ENCODE peak calls at places on chromosomes 5 and 9, in five cellular contexts. One of them, this sample, is unnamed. For H3K9me3, the result is how much of the 10 kb centered on the place peaks cover.

GRCh38 chr9:34375901-34376595 is 650 bp downstream of the MYORG start:
- DNase-seq in cardiac muscle cell: peak
- DNase-seq in upper lobe of left lung: no peak
- DNase-seq in IMR-90: no peak
- DNase-seq in aorta: peak
- DNase-seq in this sample: peak

GRCh38 chr9:34463098-34463900 is 4.7 kb downstream of the DNAI1 start:
- DNase-seq in IMR-90: peak
- DNase-seq in aorta: peak
- DNase-seq in upper lobe of left lung: no peak
- DNase-seq in cardiac muscle cell: no peak
- DNase-seq in this sample: no peak

GRCh38 chr9:27261517-27262211 is 35.3 kb downstream of the EQTN start:
- DNase-seq in upper lobe of left lung: no peak
- DNase-seq in aorta: no peak
- DNase-seq in cardiac muscle cell: no peak
- DNase-seq in IMR-90: peak
- DNase-seq in this sample: no peak

GRCh38 chr9:14345586-14346237 is 31.8 kb upstream of the NFIB start:
- DNase-seq in IMR-90: no peak
- DNase-seq in cardiac muscle cell: no peak
- DNase-seq in aorta: peak
- DNase-seq in upper lobe of left lung: peak
- DNase-seq in this sample: no peak

GRCh38 chr9:88106492-88106891 is 31.8 kb downstream of the SPATA31C2 start:
- DNase-seq in cardiac muscle cell: no peak
- DNase-seq in aorta: no peak
- DNase-seq in upper lobe of left lung: no peak
- DNase-seq in IMR-90: peak
- DNase-seq in this sample: no peak

GRCh38 chr5:122312670-122312988 is 592 bp downstream of the SNCAIP start:
- DNase-seq in aorta: peak
- DNase-seq in cardiac muscle cell: peak
- DNase-seq in IMR-90: peak
- DNase-seq in upper lobe of left lung: peak
- DNase-seq in this sample: no peak

GRCh38 chr5:13325765-13326164 is 618.7 kb downstream of the DNAH5 start:
- DNase-seq in upper lobe of left lung: no peak
- DNase-seq in cardiac muscle cell: no peak
- DNase-seq in IMR-90: no peak
- DNase-seq in aorta: no peak
- DNase-seq in this sample: no peak

GRCh38 chr5:68377733-68378132 is 162.2 kb downstream of the PIK3R1 start:
- DNase-seq in upper lobe of left lung: no peak
- DNase-seq in cardiac muscle cell: no peak
- DNase-seq in IMR-90: no peak
- DNase-seq in aorta: no peak
- DNase-seq in this sample: no peak

GRCh38 chr9:109012876-109013677 is at the start of gene CTNNAL1:
- DNase-seq in aorta: peak
- DNase-seq in upper lobe of left lung: peak
- DNase-seq in cardiac muscle cell: peak
- DNase-seq in IMR-90: peak
- DNase-seq in this sample: peak

GRCh38 chr5:42617411-42617810 is 139.2 kb upstream of the CCDC152 start:
- DNase-seq in upper lobe of left lung: no peak
- DNase-seq in cardiac muscle cell: no peak
- DNase-seq in IMR-90: no peak
- DNase-seq in aorta: no peak
- DNase-seq in this sample: no peak

GRCh38 chr9:129166962-129167557 is 11.0 kb downstream of the IER5L start:
- DNase-seq in IMR-90: peak
- DNase-seq in cardiac muscle cell: no peak
- DNase-seq in aorta: peak
- DNase-seq in upper lobe of left lung: no peak
- DNase-seq in this sample: peak

GRCh38 chr9:137064027-137064879 is 6.1 kb downstream of the SAPCD2 start:
- DNase-seq in cardiac muscle cell: peak
- DNase-seq in aorta: peak
- DNase-seq in IMR-90: no peak
- DNase-seq in upper lobe of left lung: peak
- DNase-seq in this sample: peak

GRCh38 chr5:34523382-34523716 is 132.8 kb upstream of the RAI14 start:
- DNase-seq in aorta: no peak
- DNase-seq in cardiac muscle cell: no peak
- DNase-seq in IMR-90: no peak
- DNase-seq in upper lobe of left lung: no peak
- DNase-seq in this sample: no peak

GRCh38 chr9:114200721-114201300 is 45.5 kb downstream of the COL27A1 start:
- DNase-seq in IMR-90: peak
- DNase-seq in cardiac muscle cell: no peak
- DNase-seq in upper lobe of left lung: no peak
- DNase-seq in aorta: no peak
- DNase-seq in this sample: no peak

GRCh38 chr9:76704601-76705204 is 59.5 kb upstream of the PCA3 start:
- DNase-seq in upper lobe of left lung: no peak
- DNase-seq in aorta: no peak
- DNase-seq in IMR-90: peak
- DNase-seq in cardiac muscle cell: peak
- DNase-seq in this sample: peak

GRCh38 chr9:96618209-96619108 is 1.2 kb downstream of the CDC14B start:
- DNase-seq in IMR-90: peak
- DNase-seq in cardiac muscle cell: peak
- DNase-seq in aorta: peak
- DNase-seq in upper lobe of left lung: peak
- DNase-seq in this sample: no peak

GRCh38 chr9:114930063-114930812 is at the start of gene TNFSF8:
- DNase-seq in aorta: no peak
- DNase-seq in IMR-90: no peak
- DNase-seq in upper lobe of left lung: peak
- DNase-seq in cardiac muscle cell: no peak
- DNase-seq in this sample: peak

GRCh38 chr9:124013263-124014211 is 2.0 kb downstream of the LHX2 start:
- DNase-seq in IMR-90: no peak
- DNase-seq in aorta: peak
- DNase-seq in upper lobe of left lung: peak
- DNase-seq in cardiac muscle cell: no peak
- DNase-seq in this sample: no peak

GRCh38 chr5:1002836-1003235 is 5.8 kb upstream of the NKD2 start:
- DNase-seq in IMR-90: no peak
- DNase-seq in cardiac muscle cell: no peak
- DNase-seq in upper lobe of left lung: no peak
- DNase-seq in aorta: peak
- DNase-seq in this sample: no peak

GRCh38 chr5:65113766-65114165 is 345.0 kb downstream of the CWC27 start:
- DNase-seq in upper lobe of left lung: no peak
- DNase-seq in cardiac muscle cell: no peak
- DNase-seq in IMR-90: peak
- DNase-seq in aorta: no peak
- DNase-seq in this sample: no peak

GRCh38 chr9:90086076-90086475 is 481.3 kb downstream of the GADD45G start:
- DNase-seq in IMR-90: no peak
- DNase-seq in aorta: no peak
- DNase-seq in upper lobe of left lung: no peak
- DNase-seq in cardiac muscle cell: no peak
- DNase-seq in this sample: no peak

GRCh38 chr5:91101777-91102379 is 281.2 kb downstream of the ARRDC3 start:
- DNase-seq in IMR-90: peak
- DNase-seq in upper lobe of left lung: no peak
- DNase-seq in aorta: peak
- DNase-seq in cardiac muscle cell: peak
- DNase-seq in this sample: peak

GRCh38 chr9:33881635-33882034 is 64.7 kb downstream of the UBE2R2 start:
- DNase-seq in IMR-90: peak
- DNase-seq in cardiac muscle cell: no peak
- DNase-seq in aorta: no peak
- DNase-seq in upper lobe of left lung: no peak
- DNase-seq in this sample: no peak

GRCh38 chr5:149188383-149188782 is 47.1 kb downstream of the ABLIM3 start:
- DNase-seq in IMR-90: no peak
- DNase-seq in aorta: no peak
- DNase-seq in upper lobe of left lung: no peak
- DNase-seq in cardiac muscle cell: no peak
- DNase-seq in this sample: no peak

GRCh38 chr9:136252846-136253245 is 7.2 kb upstream of the QSOX2 start:
- DNase-seq in IMR-90: no peak
- DNase-seq in upper lobe of left lung: peak
- DNase-seq in cardiac muscle cell: no peak
- DNase-seq in aorta: no peak
- DNase-seq in this sample: no peak

GRCh38 chr9:128819716-128820664 is 1.7 kb downstream of the ENDOG start:
- DNase-seq in aorta: no peak
- DNase-seq in upper lobe of left lung: no peak
- DNase-seq in cardiac muscle cell: peak
- DNase-seq in IMR-90: no peak
- DNase-seq in this sample: no peak

GRCh38 chr5:127561254-127561653 is 43.8 kb downstream of the PRRC1 start:
- DNase-seq in cardiac muscle cell: no peak
- DNase-seq in aorta: no peak
- DNase-seq in IMR-90: peak
- DNase-seq in upper lobe of left lung: no peak
- DNase-seq in this sample: no peak

GRCh38 chr9:3875371-3876132 is 349.8 kb upstream of the RFX3 start:
- DNase-seq in IMR-90: peak
- DNase-seq in cardiac muscle cell: no peak
- DNase-seq in aorta: no peak
- DNase-seq in upper lobe of left lung: no peak
- DNase-seq in this sample: no peak

GRCh38 chr9:37784640-37785483 is at the start of gene EXOSC3:
- DNase-seq in cardiac muscle cell: peak
- DNase-seq in IMR-90: peak
- DNase-seq in aorta: peak
- DNase-seq in upper lobe of left lung: peak
- DNase-seq in this sample: peak
- H3K4me3 ChIP-seq in cardiac muscle cell: peak
- H3K4me3 ChIP-seq in IMR-90: peak
- H3K4me3 ChIP-seq in aorta: peak
- H3K4me3 ChIP-seq in upper lobe of left lung: peak
- H3K4me3 ChIP-seq in this sample: peak

GRCh38 chr5:179405054-179405416 is 59.8 kb upstream of the ADAMTS2 start:
- DNase-seq in aorta: no peak
- DNase-seq in IMR-90: no peak
- DNase-seq in upper lobe of left lung: no peak
- DNase-seq in cardiac muscle cell: no peak
- DNase-seq in this sample: no peak

GRCh38 chr5:179404321-179405053 is 59.2 kb upstream of the ADAMTS2 start:
- DNase-seq in cardiac muscle cell: peak
- DNase-seq in IMR-90: peak
- DNase-seq in upper lobe of left lung: no peak
- DNase-seq in aorta: no peak
- DNase-seq in this sample: no peak

GRCh38 chr5:179405426-179406030 is 60.3 kb upstream of the ADAMTS2 start:
- DNase-seq in IMR-90: no peak
- DNase-seq in aorta: no peak
- DNase-seq in upper lobe of left lung: no peak
- DNase-seq in cardiac muscle cell: no peak
- DNase-seq in this sample: no peak

GRCh38 chr5:179403426-179404147 is 58.3 kb upstream of the ADAMTS2 start:
- DNase-seq in upper lobe of left lung: no peak
- DNase-seq in cardiac muscle cell: no peak
- DNase-seq in IMR-90: no peak
- DNase-seq in aorta: no peak
- DNase-seq in this sample: no peak

DNA sequence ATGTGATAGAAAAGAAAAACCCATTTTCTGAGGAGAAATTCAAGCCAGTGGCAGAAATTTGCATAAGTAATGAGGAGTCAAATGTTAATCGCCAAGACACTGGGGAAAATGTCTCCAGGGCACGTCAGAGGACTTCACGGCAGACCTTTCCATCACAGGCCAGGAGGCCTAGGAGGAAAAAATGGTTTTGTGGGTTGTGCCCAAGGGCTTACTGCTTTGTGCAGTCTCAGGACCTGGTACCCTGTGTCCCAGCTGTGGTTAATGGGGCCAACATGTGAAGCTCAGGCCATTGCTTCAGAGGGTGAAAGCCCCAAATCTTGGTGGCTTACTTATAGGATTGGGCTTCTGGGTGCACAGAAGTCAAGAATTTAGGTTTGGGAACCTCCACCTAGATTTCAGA is 54.8 kb upstream of the ADAMTS2 start:
- DNase-seq in upper lobe of left lung: no peak
- DNase-seq in IMR-90: no peak
- DNase-seq in aorta: no peak
- DNase-seq in cardiac muscle cell: no peak
- DNase-seq in this sample: no peak
- H3K9me3 ChIP-seq in upper lobe of left lung: under half
- H3K9me3 ChIP-seq in IMR-90: under half
- H3K9me3 ChIP-seq in aorta: under half
- H3K9me3 ChIP-seq in cardiac muscle cell: under half
- H3K9me3 ChIP-seq in this sample: under half

GRCh38 chr5:180170810-180171567 is 38.0 kb downstream of the RASGEF1C start:
- DNase-seq in IMR-90: no peak
- DNase-seq in cardiac muscle cell: no peak
- DNase-seq in upper lobe of left lung: peak
- DNase-seq in aorta: no peak
- DNase-seq in this sample: no peak

GRCh38 chr5:180168758-180169157 is 40.3 kb downstream of the RASGEF1C start:
- DNase-seq in aorta: no peak
- DNase-seq in cardiac muscle cell: no peak
- DNase-seq in upper lobe of left lung: no peak
- DNase-seq in IMR-90: no peak
- DNase-seq in this sample: no peak

GRCh38 chr5:180169246-180170110 is 39.5 kb downstream of the RASGEF1C start:
- DNase-seq in cardiac muscle cell: no peak
- DNase-seq in IMR-90: no peak
- DNase-seq in aorta: no peak
- DNase-seq in upper lobe of left lung: no peak
- DNase-seq in this sample: no peak

GRCh38 chr5:180171568-180172094 is 37.4 kb downstream of the RASGEF1C start:
- DNase-seq in upper lobe of left lung: peak
- DNase-seq in IMR-90: no peak
- DNase-seq in cardiac muscle cell: peak
- DNase-seq in aorta: no peak
- DNase-seq in this sample: no peak

GRCh38 chr5:180170111-180170809 is 38.8 kb downstream of the RASGEF1C start:
- DNase-seq in aorta: no peak
- DNase-seq in upper lobe of left lung: peak
- DNase-seq in IMR-90: no peak
- DNase-seq in cardiac muscle cell: no peak
- DNase-seq in this sample: no peak
- H3K4me3 ChIP-seq in aorta: no peak
- H3K4me3 ChIP-seq in upper lobe of left lung: no peak
- H3K4me3 ChIP-seq in IMR-90: no peak
- H3K4me3 ChIP-seq in cardiac muscle cell: no peak
- H3K4me3 ChIP-seq in this sample: no peak

DNA sequence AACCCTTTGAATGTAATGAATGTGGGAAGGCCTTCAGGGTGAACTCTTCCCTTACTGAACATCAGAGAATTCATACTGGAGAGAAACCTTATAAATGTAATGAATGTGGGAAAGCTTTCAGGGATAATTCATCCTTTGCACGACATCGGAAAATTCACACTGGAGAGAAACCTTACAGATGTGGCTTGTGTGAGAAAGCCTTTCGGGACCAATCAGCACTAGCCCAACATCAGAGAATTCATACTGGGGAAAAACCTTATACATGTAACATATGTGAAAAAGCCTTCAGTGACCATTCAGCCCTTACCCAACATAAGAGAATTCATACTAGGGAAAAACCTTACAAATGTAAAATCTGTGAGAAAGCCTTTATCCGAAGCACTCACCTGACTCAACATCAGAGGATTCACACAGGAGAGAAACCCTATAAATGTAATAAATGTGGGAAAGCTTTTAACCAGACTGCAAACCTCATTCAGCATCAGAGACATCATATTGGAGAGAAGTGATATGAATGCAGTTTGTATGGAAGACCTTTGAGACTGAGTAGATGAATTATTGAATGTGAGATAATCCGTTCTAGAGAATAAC is 24.6 kb downstream of the ZNF454 start:
- DNase-seq in aorta: no peak
- DNase-seq in upper lobe of left lung: no peak
- DNase-seq in IMR-90: no peak
- DNase-seq in cardiac muscle cell: no peak
- DNase-seq in this sample: no peak
- H3K9me3 ChIP-seq in aorta: under half
- H3K9me3 ChIP-seq in upper lobe of left lung: half or more
- H3K9me3 ChIP-seq in IMR-90: half or more
- H3K9me3 ChIP-seq in cardiac muscle cell: under half
- H3K9me3 ChIP-seq in this sample: under half